ENCODE peak calls at places on chromosomes 2 and 18, in ten cellular contexts. O, E, G, L, P, H, S, X, V and Q are unnamed samples.

GRCh38 chr2:20148841-20149702 is 75.9 kb downstream of the SDC1 start:
- DNase-seq in O (no peak), L (peak), V (peak), G (no peak), P (no peak), H (peak), E (no peak), X (no peak), S (peak), Q (no peak)

GRCh38 chr2:1967242-1968210 is 223.2 kb upstream of the PXDN start:
- DNase-seq in L (no peak), V (no peak), X (no peak), E (peak), P (no peak), G (no peak), S (no peak), O (no peak), H (no peak), Q (peak)

GRCh38 chr2:162840598-162841246 is 2.2 kb upstream of the KCNH7 start:
- DNase-seq in E (peak), O (no peak), L (peak), P (peak), G (peak), S (peak), X (peak), V (peak), H (peak), Q (no peak)

GRCh38 chr2:192888090-192888489 is 693.4 kb upstream of the TMEFF2 start:
- DNase-seq in S (no peak), X (no peak), G (no peak), E (no peak), P (no peak), O (no peak), V (no peak), L (no peak), H (no peak), Q (no peak)

GRCh38 chr2:233556756-233557736 is 9.5 kb downstream of the USP40 start:
- DNase-seq in X (no peak), H (peak), V (peak), P (no peak), E (no peak), G (no peak), L (peak), O (no peak), S (peak), Q (no peak)

GRCh38 chr2:146246017-146246733 is 1598.7 kb upstream of the ACVR2A start:
- DNase-seq in H (peak), P (no peak), O (no peak), L (peak), V (peak), E (no peak), S (peak), G (no peak), X (no peak), Q (no peak)

GRCh38 chr2:28224648-28225471 is 167.8 kb upstream of the FOSL2 start:
- DNase-seq in X (no peak), G (no peak), E (no peak), V (peak), S (peak), P (peak), H (peak), L (peak), O (no peak), Q (no peak)

GRCh38 chr2:173553589-173553988 is 198.9 kb downstream of the CDCA7 start:
- DNase-seq in S (peak), E (no peak), L (peak), V (no peak), G (no peak), P (peak), X (no peak), O (no peak), H (peak), Q (no peak)

GRCh38 chr2:105278654-105279053 is 37.1 kb downstream of the GPR45 start:
- DNase-seq in G (no peak), S (no peak), E (no peak), L (no peak), P (no peak), O (no peak), X (no peak), H (no peak), V (no peak), Q (no peak)

GRCh38 chr18:57844319-57844718 is 41.2 kb upstream of the ATP8B1 start:
- DNase-seq in G (no peak), P (peak), E (no peak), X (no peak), L (no peak), V (no peak), O (no peak), H (no peak), S (no peak), Q (no peak)

GRCh38 chr2:8149011-8149410 is 532.8 kb upstream of the ID2 start:
- DNase-seq in L (no peak), E (no peak), X (no peak), G (no peak), O (no peak), H (no peak), P (no peak), S (no peak), V (no peak), Q (no peak)

GRCh38 chr2:46340740-46341420 is 43.7 kb downstream of the EPAS1 start:
- DNase-seq in O (no peak), E (no peak), V (peak), S (no peak), L (no peak), G (no peak), H (no peak), X (no peak), P (no peak), Q (no peak)

GRCh38 chr2:54595999-54596903 is 127.2 kb upstream of the EML6 start:
- DNase-seq in G (peak), E (no peak), H (no peak), V (no peak), S (no peak), L (no peak), X (no peak), P (no peak), O (peak), Q (no peak)

GRCh38 chr2:239583171-239583878 is 182.5 kb upstream of the HDAC4 start:
- DNase-seq in L (no peak), X (no peak), H (no peak), V (no peak), S (no peak), E (no peak), G (no peak), P (no peak), O (no peak), Q (no peak)

GRCh38 chr2:195768454-195768853 is 111.4 kb downstream of the SLC39A10 start:
- DNase-seq in G (no peak), L (peak), X (no peak), V (no peak), O (no peak), H (no peak), E (no peak), P (no peak), S (peak), Q (no peak)

GRCh38 chr2:241064008-241064801 is 37.9 kb downstream of the MTERF4 start:
- DNase-seq in O (peak), E (peak), P (peak), S (no peak), X (peak), G (peak), L (no peak), H (no peak), V (no peak), Q (no peak)

GRCh38 chr18:13379062-13379800 is 160.7 kb downstream of the LDLRAD4 start:
- DNase-seq in E (no peak), P (no peak), L (no peak), X (no peak), G (no peak), H (no peak), O (peak), V (no peak), S (no peak), Q (no peak)

GRCh38 chr18:31244737-31245432 is 73.1 kb upstream of the DSG1 start:
- DNase-seq in V (no peak), E (no peak), H (no peak), X (no peak), G (no peak), O (no peak), S (no peak), P (no peak), L (peak), Q (no peak)

GRCh38 chr2:209876211-209876610 is 104.6 kb downstream of the UNC80 start:
- DNase-seq in G (no peak), X (no peak), V (no peak), H (no peak), O (no peak), L (peak), S (no peak), E (no peak), P (no peak), Q (no peak)

GRCh38 chr2:6865346-6866238 is at the start of gene CMPK2:
- DNase-seq in H (no peak), X (peak), E (peak), L (peak), P (peak), G (peak), S (peak), O (peak), V (peak), Q (peak)

GRCh38 chr18:50133526-50133925 is 61.4 kb downstream of the MYO5B start:
- DNase-seq in E (no peak), O (no peak), H (no peak), X (no peak), V (no peak), S (no peak), L (no peak), G (no peak), P (no peak), Q (no peak)

GRCh38 chr2:48312126-48312525 is 217.8 kb upstream of the STON1 start:
- DNase-seq in V (no peak), G (no peak), L (peak), H (peak), S (no peak), X (peak), P (no peak), E (no peak), O (no peak), Q (no peak)

GRCh38 chr18:31399336-31400032 is 22.9 kb downstream of the DSG4 start:
- DNase-seq in V (no peak), S (no peak), H (no peak), O (no peak), P (peak), G (no peak), L (peak), E (no peak), X (no peak), Q (no peak)

GRCh38 chr2:207828361-207829057 is 58.8 kb upstream of the FZD5 start:
- DNase-seq in G (no peak), P (peak), O (no peak), H (no peak), L (peak), S (peak), E (no peak), V (peak), X (no peak), Q (no peak)

GRCh38 chr18:79327199-79327545 is 68.6 kb upstream of the NFATC1 start:
- DNase-seq in P (no peak), H (no peak), V (no peak), S (no peak), G (no peak), X (no peak), O (no peak), E (no peak), L (no peak), Q (no peak)

GRCh38 chr2:127024769-127025356 is 82.1 kb downstream of the BIN1 start:
- DNase-seq in L (peak), O (no peak), E (peak), S (peak), H (no peak), P (peak), G (no peak), X (no peak), V (no peak), Q (peak)

GRCh38 chr2:235613671-235614070 is 119.8 kb downstream of the AGAP1 start:
- DNase-seq in X (peak), H (no peak), O (no peak), P (no peak), E (no peak), G (no peak), L (no peak), V (no peak), S (no peak), Q (no peak)

GRCh38 chr18:48959921-48960920 is 9.5 kb upstream of the SMAD7 start:
- DNase-seq in E (no peak), X (no peak), S (peak), G (no peak), L (no peak), H (no peak), V (peak), O (no peak), P (no peak), Q (no peak)

GRCh38 chr2:186610785-186611184 is 20.9 kb downstream of the ITGAV start:
- DNase-seq in P (no peak), H (no peak), G (no peak), X (no peak), O (no peak), E (no peak), S (no peak), L (no peak), V (no peak), Q (no peak)

GRCh38 chr2:190815223-190815622 is 65.4 kb upstream of the GLS start:
- DNase-seq in L (no peak), X (peak), G (no peak), H (no peak), E (no peak), P (peak), V (no peak), S (no peak), O (no peak), Q (peak)

GRCh38 chr18:48547456-48548403 is 8.9 kb downstream of the CTIF start:
- DNase-seq in P (no peak), V (peak), L (peak), O (no peak), S (peak), X (no peak), H (peak), G (no peak), E (no peak), Q (no peak)

GRCh38 chr2:9226458-9227380 is 20.1 kb downstream of the ASAP2 start:
- DNase-seq in X (no peak), L (no peak), G (no peak), O (peak), V (no peak), E (no peak), H (no peak), P (peak), S (no peak), Q (no peak)

GRCh38 chr18:79519751-79520472 is 124.2 kb downstream of the NFATC1 start:
- DNase-seq in G (peak), V (no peak), L (peak), X (no peak), P (peak), H (no peak), E (no peak), O (peak), S (peak), Q (no peak)

GRCh38 chr2:199495147-199495546 is 37.4 kb upstream of the SATB2 start:
- DNase-seq in O (no peak), H (no peak), P (no peak), G (no peak), S (peak), L (no peak), V (no peak), E (no peak), X (no peak), Q (no peak)

GRCh38 chr2:235709969-235710879 is 216.4 kb downstream of the AGAP1 start:
- DNase-seq in E (no peak), H (no peak), G (no peak), L (no peak), O (no peak), S (no peak), X (no peak), V (peak), P (no peak), Q (no peak)

GRCh38 chr2:28356095-28356911 is 36.4 kb upstream of the FOSL2 start:
- DNase-seq in E (no peak), H (peak), P (peak), O (no peak), L (peak), V (peak), G (no peak), S (peak), X (peak), Q (peak)

GRCh38 chr2:15579641-15580040 is 12.0 kb upstream of the DDX1 start:
- DNase-seq in L (peak), V (peak), X (no peak), E (no peak), H (no peak), O (no peak), G (no peak), P (no peak), S (peak), Q (no peak)